ENCODE peak calls at places on chromosomes 3 and 15, in five cellular contexts. K is GM23338, Y is fibroblast of lung, P is AG10803, I is retinal pigment epithelial cell. N is an unnamed sample.

GRCh38 chr3:83514130-83514914 is 1444.5 kb upstream of the CADM2 start:
- DNase-seq in K (peak; percentile 65), Y (no peak), P (no peak), I (peak; percentile 61), N (no peak)

GRCh38 chr3:190003730-190004129 is 117.0 kb downstream of the P3H2 start:
- DNase-seq in K (no peak), P (peak; percentile 73), Y (peak; percentile 51), I (peak; percentile 73), N (peak; percentile 43)

GRCh38 chr3:45272411-45272810 is 46.3 kb upstream of the TMEM158 start:
- DNase-seq in P (no peak), K (no peak), Y (no peak), I (no peak), N (no peak)

GRCh38 chr15:40793216-40793989 is 13.5 kb upstream of the ZFYVE19 start:
- DNase-seq in Y (peak; percentile 91), K (no peak), I (peak; percentile 72), P (peak; percentile 84), N (peak; percentile 89)

GRCh38 chr3:111884411-111885018 is 25.4 kb downstream of the PHLDB2 start:
- DNase-seq in P (no peak), K (peak; percentile 26), I (no peak), Y (no peak), N (no peak)

GRCh38 chr15:33211409-33211808 is 16.9 kb upstream of the FMN1 start:
- DNase-seq in Y (peak; percentile 44), I (no peak), K (no peak), P (peak; percentile 11), N (peak; percentile 4)

GRCh38 chr3:99795573-99795972 is 22.1 kb upstream of the CMSS1 start:
- DNase-seq in Y (no peak), I (no peak), K (no peak), P (no peak), N (no peak)

GRCh38 chr3:194189243-194189791 is 53.4 kb downstream of the HES1 start:
- DNase-seq in Y (no peak), I (no peak), K (no peak), P (peak; percentile 12), N (peak; percentile 73)

GRCh38 chr15:82300883-82301282 is 38.3 kb downstream of the SAXO2 start:
- DNase-seq in P (no peak), K (no peak), I (no peak), Y (no peak), N (no peak)

GRCh38 chr15:99509686-99510461 is 55.9 kb upstream of the MEF2A start:
- DNase-seq in K (no peak), I (no peak), Y (no peak), P (peak; percentile 33), N (no peak)

GRCh38 chr15:27017168-27017809 is 46.3 kb downstream of the GABRG3 start:
- DNase-seq in I (peak; percentile 27), Y (peak; percentile 76), K (peak; percentile 93), P (peak; percentile 77), N (peak; percentile 16)

GRCh38 chr15:90581771-90582471 is 52.2 kb downstream of the CRTC3 start:
- DNase-seq in K (no peak), Y (no peak), P (no peak), I (no peak), N (no peak)

GRCh38 chr15:37995461-37996347 is 61.3 kb downstream of the TMCO5A start:
- DNase-seq in Y (peak; percentile 84), I (peak; percentile 34), P (peak; percentile 72), K (peak; percentile 81), N (peak; percentile 78)

GRCh38 chr15:67721996-67722395 is 103.3 kb upstream of the SKOR1 start:
- DNase-seq in Y (no peak), I (no peak), K (no peak), P (no peak), N (no peak)

GRCh38 chr3:9727743-9728142 is 3.8 kb upstream of the BRPF1 start:
- DNase-seq in Y (no peak), I (no peak), P (no peak), K (no peak), N (no peak)

DNA sequence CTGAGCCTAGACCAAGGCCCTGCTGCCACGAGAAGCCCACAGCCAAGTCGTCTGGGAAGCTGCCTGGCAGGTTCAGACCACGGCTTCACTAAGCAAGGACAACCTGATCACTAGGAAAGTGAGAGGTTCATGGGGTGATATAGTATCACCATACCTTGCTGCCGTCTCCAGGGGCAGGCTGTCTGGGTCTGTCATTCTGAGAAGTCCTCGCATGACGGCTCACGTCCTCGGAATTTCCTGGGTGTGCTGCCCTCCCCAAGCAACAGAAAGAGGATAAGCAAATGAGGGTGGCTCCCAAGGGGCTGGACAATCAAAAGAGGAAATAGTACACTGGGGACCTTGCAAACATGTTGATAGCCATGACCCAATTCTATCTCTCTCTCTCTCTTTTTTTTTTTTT is 207.4 kb upstream of the IGF1R start:
- DNase-seq in Y (no peak), K (no peak), I (no peak), P (no peak), N (no peak)
- H3K4me3 ChIP-seq in Y (no peak overlapping the region), K (no peak overlapping the region), I (no peak overlapping the region), P (no peak overlapping the region), N (no peak overlapping the region)

DNA sequence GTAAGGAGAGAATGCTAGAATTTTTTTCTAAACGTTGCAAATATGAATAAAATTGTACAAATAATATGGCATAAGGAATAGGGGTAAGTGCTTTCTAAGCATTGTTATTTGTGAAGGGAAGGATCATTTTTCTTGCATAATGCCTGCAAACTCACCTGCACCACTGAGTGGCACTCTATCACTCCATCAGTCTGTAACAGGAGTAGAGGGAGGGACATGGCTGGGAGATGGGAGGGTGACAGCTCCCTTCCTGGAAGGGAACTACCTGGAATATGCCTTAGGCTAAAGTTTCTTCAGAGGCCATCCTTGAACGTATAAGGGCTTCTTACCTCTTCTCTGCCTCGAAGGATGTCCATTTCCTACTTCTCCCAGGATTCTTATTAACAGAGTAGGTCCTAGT is 3.0 kb downstream of the NAALADL2 start:
- DNase-seq in Y (no peak), K (peak; percentile 69), P (no peak), I (no peak), N (no peak)
- TF ChIP-seq CTCF in Y (no peak), K (peak; percentile 67), P (no peak), I (peak; percentile 29), N (no peak)

DNA sequence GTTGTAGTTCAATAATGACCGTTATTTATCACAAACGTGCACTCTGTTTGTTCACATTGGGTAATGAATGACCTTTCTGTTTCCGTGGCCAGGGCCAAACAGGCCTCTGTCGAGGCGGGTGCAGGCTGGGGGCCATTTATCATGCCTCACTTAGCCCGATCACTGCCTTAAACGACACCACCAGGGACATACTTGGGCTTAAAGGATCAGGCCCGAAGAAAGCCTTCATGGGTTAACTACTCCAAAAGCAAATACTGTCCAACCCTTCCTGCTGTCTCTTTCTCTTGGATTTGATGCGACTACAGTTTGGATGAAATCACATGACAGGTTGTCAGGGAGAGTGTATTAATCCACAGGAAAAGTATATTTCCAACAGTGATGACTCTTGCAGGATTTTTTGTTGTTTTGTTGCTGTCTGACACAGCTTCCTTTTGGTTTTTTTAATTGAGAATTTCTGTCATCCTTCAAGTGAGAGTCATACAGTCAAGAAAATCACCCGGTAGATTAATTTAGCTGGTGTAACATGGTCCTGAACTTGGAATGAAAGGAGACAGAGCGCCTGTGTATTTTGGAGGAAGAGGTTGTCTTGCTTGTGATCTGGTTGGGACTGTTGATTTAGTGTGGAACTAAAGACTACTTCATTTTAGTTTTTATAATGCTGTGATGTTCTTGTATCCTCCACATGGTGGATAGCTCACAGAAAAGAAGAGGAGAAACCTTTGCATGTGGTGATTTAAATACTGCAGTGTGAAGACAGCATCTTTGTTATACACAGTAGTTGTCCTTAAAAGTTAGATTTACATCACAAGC is 268.1 kb downstream of the PTPRG start:
- DNase-seq in Y (no peak), P (no peak), I (no peak), K (peak; percentile 34), N (no peak)
- H3K4me3 ChIP-seq in Y (no peak overlapping the region), P (no peak overlapping the region), I (no peak overlapping the region), K (peak overlapping the region; percentile 10), N (no peak overlapping the region)

GRCh38 chr15:64288999-64289398 is 67.0 kb downstream of the CSNK1G1 start:
- DNase-seq in Y (no peak), P (peak; percentile 63), I (no peak), K (no peak), N (no peak)

GRCh38 chr15:64287953-64288352 is 68.0 kb downstream of the CSNK1G1 start:
- DNase-seq in P (no peak), I (no peak), Y (no peak), K (no peak), N (no peak)

GRCh38 chr15:64289550-64289949 is 66.4 kb downstream of the CSNK1G1 start:
- DNase-seq in I (no peak), K (no peak), P (no peak), Y (no peak), N (no peak)

GRCh38 chr15:64286473-64286872 is 69.5 kb downstream of the CSNK1G1 start:
- DNase-seq in Y (no peak), I (no peak), P (no peak), K (no peak), N (no peak)

GRCh38 chr15:64288577-64288976 is 67.4 kb downstream of the CSNK1G1 start:
- DNase-seq in P (peak; percentile 25), Y (peak; percentile 74), K (no peak), I (no peak), N (peak; percentile 86)
- TF ChIP-seq CTCF in P (no peak), Y (no peak), K (no peak), I (no peak), N (no peak)

GRCh38 chr3:141878812-141879211 is 2.4 kb downstream of the ATP1B3 start:
- DNase-seq in Y (peak; percentile 53), P (peak; percentile 47), K (no peak), I (no peak), N (peak; percentile 56)
- H3K4me3 ChIP-seq in Y (peak overlapping the region; percentile 86), P (no peak overlapping the region), K (peak overlapping the region; percentile 71), I (peak overlapping the region; percentile 7), N (peak overlapping the region; percentile 85)

GRCh38 chr3:64058592-64058991 is 35.3 kb upstream of the PSMD6 start:
- DNase-seq in I (no peak), K (no peak), Y (no peak), P (no peak), N (no peak)
- TF ChIP-seq CTCF in I (no peak), K (no peak), Y (no peak), P (no peak), N (no peak)

DNA sequence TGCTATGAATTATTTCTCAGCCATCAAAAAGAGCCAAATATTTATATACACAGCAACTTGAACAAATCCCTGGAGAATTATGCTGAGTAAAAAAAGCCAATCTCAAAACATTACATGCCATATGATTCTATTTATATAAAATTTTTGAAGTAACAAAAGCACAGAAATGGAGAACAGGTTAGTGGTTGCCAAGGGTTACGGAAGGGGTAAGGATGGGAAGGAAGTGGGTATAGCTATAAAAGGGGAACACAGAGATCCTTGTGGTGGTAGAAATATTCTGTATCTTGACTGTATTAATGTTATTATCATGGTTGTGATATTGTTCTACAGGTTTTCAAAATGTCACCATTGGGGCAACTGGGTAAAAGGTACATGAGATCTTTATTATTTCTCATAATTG is 62.3 kb upstream of the ASB14 start:
- DNase-seq in K (no peak), I (no peak), Y (no peak), P (no peak), N (no peak)
- H3K4me3 ChIP-seq in K (no peak overlapping the region), I (no peak overlapping the region), Y (no peak overlapping the region), P (no peak overlapping the region), N (no peak overlapping the region)

DNA sequence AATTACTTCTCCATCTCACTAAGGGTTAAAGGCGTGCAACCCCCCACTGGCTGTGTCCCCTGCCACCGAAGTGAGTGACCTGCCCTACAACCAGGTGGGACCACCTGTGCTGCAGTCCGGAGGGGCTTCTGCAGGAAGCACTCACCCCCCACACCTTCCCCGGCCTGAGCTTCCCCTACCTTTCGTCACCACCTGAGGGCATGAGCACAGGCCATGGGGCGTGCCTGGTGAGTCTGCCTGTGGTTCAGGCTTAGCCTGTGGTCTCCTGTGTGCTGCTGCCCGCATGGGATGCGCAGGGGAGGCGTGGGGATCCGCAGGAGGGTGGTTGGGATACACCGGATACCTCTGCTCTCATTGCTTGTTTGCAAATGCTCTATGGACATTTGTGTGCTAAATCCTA is 46.0 kb downstream of the KLHL25 start:
- DNase-seq in K (peak; percentile 69), I (no peak), P (no peak), Y (no peak), N (no peak)
- TF ChIP-seq CTCF in K (peak; percentile 40), I (no peak), P (no peak), Y (no peak), N (no peak)

N was measured in fibroblast of villous mesenchyme.